ENCODE peak calls at places on chromosome 11, in four cellular contexts. K is MM.1S, G is endodermal cell, D is K562. O is an unnamed sample.

GRCh38 chr11:10497371-10498021 is 42.4 kb downstream of the AMPD3 start:
- DNase-seq in K (no peak), G (peak; percentile 25), D (no peak), O (no peak)

GRCh38 chr11:102012946-102013345 is 34.3 kb upstream of the CFAP300 start:
- DNase-seq in K (no peak), G (no peak), D (no peak), O (no peak)

GRCh38 chr11:35605691-35606090 is 12.6 kb upstream of the FJX1 start:
- DNase-seq in K (no peak), G (no peak), D (no peak), O (no peak)

GRCh38 chr11:34309970-34310369 is 47.8 kb downstream of the ABTB2 start:
- DNase-seq in K (no peak), G (peak; percentile 59), D (no peak), O (no peak)

GRCh38 chr11:35103366-35104194 is 35.4 kb upstream of the CD44 start:
- DNase-seq in K (no peak), G (no peak), D (no peak), O (no peak)

GRCh38 chr11:118194835-118195627 is 18.6 kb upstream of the SCN2B start:
- DNase-seq in K (no peak), G (peak; percentile 76), D (no peak), O (no peak)

GRCh38 chr11:123366924-123367323 is 63.1 kb upstream of the GRAMD1B start:
- DNase-seq in K (no peak), G (no peak), D (no peak), O (no peak)

GRCh38 chr11:3341298-3341697 is 37.6 kb downstream of the ZNF195 start:
- DNase-seq in K (peak; percentile 66), G (peak; percentile 94), D (peak; percentile 35), O (peak; percentile 93)

GRCh38 chr11:70646272-70647049 is 248.1 kb downstream of the CTTN start:
- DNase-seq in K (no peak), G (no peak), D (no peak), O (no peak)

GRCh38 chr11:12091957-12092558 is 18.3 kb upstream of the MICAL2 start:
- DNase-seq in K (no peak), G (no peak), D (no peak), O (no peak)

GRCh38 chr11:75576445-75577049 is 14.5 kb downstream of the SERPINH1 start:
- DNase-seq in K (no peak), G (peak; percentile 81), D (no peak), O (peak; percentile 84)

GRCh38 chr11:27700351-27701261 is at the start of gene BDNF:
- DNase-seq in K (peak; percentile 33), G (peak; percentile 79), D (no peak), O (peak; percentile 57)

GRCh38 chr11:129317564-129317963 is 58.1 kb upstream of the BARX2 start:
- DNase-seq in K (no peak), G (no peak), D (no peak), O (no peak)

GRCh38 chr11:108895579-108896480 is 231.0 kb downstream of the DDX10 start:
- DNase-seq in K (no peak), G (no peak), D (no peak), O (peak; percentile 78)

GRCh38 chr11:114379394-114380069 is 20.8 kb downstream of the C11orf71 start:
- DNase-seq in K (no peak), G (no peak), D (no peak), O (no peak)

GRCh38 chr11:2305862-2306823 is 4.3 kb downstream of the TSPAN32 start:
- DNase-seq in K (no peak), G (peak; percentile 42), D (no peak), O (no peak)

GRCh38 chr11:66329165-66329673 is 7.0 kb downstream of the RIN1 start:
- DNase-seq in K (no peak), G (no peak), D (no peak), O (no peak)

GRCh38 chr11:86091566-86091965 is 22.7 kb upstream of the PICALM start:
- DNase-seq in K (no peak), G (no peak), D (no peak), O (no peak)

GRCh38 chr11:14150878-14151277 is 188.4 kb downstream of the SPON1 start:
- DNase-seq in K (no peak), G (no peak), D (no peak), O (no peak)

GRCh38 chr11:41382927-41383326 is 76.5 kb downstream of the LRRC4C start:
- DNase-seq in K (no peak), G (no peak), D (no peak), O (no peak)

GRCh38 chr11:23112987-23113886 is 253.0 kb upstream of the CCDC179 start:
- DNase-seq in K (peak; percentile 59), G (peak; percentile 75), D (no peak), O (peak; percentile 74)

GRCh38 chr11:70550456-70551195 is 152.3 kb downstream of the CTTN start:
- DNase-seq in K (no peak), G (no peak), D (no peak), O (peak; percentile 24)

GRCh38 chr11:75597636-75598035 is 35.6 kb downstream of the SERPINH1 start:
- DNase-seq in K (peak; percentile 18), G (peak; percentile 86), D (peak; percentile 43), O (peak; percentile 77)

GRCh38 chr11:102555091-102555490 is 24.5 kb upstream of the MMP7 start:
- DNase-seq in K (no peak), G (no peak), D (no peak), O (no peak)

GRCh38 chr11:15106201-15106965 is 8.3 kb upstream of the INSC start:
- DNase-seq in K (no peak), G (no peak), D (no peak), O (peak; percentile 14)

GRCh38 chr11:83852775-83853442 is 566.7 kb upstream of the CCDC90B start:
- DNase-seq in K (no peak), G (no peak), D (no peak), O (no peak)

GRCh38 chr11:59219836-59220235 is 7.1 kb upstream of the MPEG1 start:
- DNase-seq in K (no peak), G (no peak), D (no peak), O (no peak)
- H3K4me1 ChIP-seq in K (peaks cover 13% of the 10 kb centered on the region), G (no peaks in the 10 kb centered on the region), D (no peaks in the 10 kb centered on the region), O (peaks cover 62% of the 10 kb centered on the region)

GRCh38 chr11:124839051-124839971 is 25.9 kb upstream of the ROBO3 start:
- DNase-seq in K (no peak), G (peak; percentile 72), D (peak; percentile 20), O (no peak)
- H3K4me3 ChIP-seq in K (peak overlapping the region; percentile 22), G (peak overlapping the region; percentile 61), D (no peak overlapping the region), O (no peak overlapping the region)

DNA sequence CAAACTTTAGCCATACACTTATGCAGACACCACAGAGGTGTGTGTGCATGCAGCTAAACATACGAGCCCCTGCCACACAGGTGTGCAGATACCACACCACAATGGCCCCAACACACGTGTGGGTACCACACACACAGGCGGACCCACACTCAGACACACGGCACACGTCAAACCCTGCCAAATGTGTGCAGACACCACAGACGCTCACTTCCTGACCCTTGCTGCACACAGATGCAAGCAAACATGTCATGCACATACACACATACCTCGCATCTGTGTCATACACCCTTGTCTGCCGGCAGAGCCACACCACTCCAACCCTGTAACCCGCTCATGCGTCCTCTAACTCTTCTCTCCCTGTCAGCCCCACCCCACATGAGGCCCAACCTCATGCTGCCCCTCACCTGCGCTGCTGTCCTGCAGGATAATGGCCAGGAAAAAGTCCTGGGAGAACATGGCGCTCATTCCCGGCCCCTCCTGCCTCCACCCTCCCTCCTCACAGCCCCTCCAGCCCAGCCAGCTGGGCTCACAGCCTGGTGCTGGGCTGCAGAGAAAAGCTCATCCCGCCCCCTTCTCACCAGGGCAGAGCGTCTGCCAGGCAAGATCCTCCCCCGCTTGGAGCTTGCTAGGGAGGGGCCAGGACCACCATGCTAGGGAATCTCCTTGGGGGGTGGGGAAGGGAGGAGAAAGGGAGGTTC is 14.2 kb downstream of the SMPD1 start:
- DNase-seq in K (no peak), G (no peak), D (no peak), O (no peak)
- H3K9ac ChIP-seq in K (no peak overlapping the region), G (no peak overlapping the region), D (no peak overlapping the region), O (no peak overlapping the region)

DNA sequence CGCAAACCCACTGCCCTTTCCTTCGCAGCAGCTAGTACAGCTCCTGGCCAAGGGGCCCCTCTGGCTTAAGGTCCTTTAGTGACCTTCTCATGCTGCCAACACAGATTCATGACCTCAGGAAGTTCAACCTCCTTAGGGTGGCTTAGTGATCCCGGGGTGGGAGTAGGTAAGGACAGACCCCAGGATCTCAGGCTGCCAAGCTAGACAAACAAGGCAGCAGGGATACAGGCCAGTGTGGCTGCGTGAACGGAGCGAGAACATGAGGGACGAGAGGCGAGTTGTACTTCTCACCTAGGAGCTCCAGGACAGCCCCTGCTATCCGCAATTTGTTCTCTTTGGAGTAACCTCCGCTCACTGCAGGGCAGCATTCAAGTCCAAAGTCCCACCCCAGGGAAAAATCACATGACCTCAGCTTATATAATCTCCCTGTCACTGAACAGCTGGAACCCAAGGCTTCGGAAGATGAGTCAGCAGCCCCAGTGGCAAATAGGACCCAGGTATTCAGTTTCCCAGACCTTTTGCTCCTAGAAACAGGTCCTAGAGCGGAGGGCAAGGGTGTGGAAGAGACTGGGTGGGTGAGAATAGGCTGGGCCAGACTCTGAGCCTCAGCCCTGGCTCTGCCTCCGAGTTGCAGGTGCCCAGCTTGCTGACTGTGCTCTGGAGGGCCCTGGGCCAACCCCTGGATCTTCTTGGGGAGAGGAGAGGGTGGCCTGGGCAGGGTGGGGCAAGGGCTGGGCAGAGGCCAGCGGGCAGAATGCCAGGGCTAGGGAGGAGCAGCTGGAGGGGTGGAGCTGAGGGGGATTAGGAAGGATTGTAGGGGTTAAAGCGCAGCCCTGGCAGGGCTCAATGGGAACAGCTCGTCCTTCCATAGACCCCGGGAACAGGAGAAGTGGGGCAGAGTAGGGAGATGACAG is 13.1 kb downstream of the USP2 start:
- DNase-seq in K (no peak), G (peak; percentile 49), D (peak; percentile 61), O (peak; percentile 58)
- H3K4me1 ChIP-seq in K (peaks cover 10% of the 10 kb centered on the region), G (peaks cover 18% of the 10 kb centered on the region), D (peaks cover 61% of the 10 kb centered on the region), O (peaks cover 84% of the 10 kb centered on the region)

DNA sequence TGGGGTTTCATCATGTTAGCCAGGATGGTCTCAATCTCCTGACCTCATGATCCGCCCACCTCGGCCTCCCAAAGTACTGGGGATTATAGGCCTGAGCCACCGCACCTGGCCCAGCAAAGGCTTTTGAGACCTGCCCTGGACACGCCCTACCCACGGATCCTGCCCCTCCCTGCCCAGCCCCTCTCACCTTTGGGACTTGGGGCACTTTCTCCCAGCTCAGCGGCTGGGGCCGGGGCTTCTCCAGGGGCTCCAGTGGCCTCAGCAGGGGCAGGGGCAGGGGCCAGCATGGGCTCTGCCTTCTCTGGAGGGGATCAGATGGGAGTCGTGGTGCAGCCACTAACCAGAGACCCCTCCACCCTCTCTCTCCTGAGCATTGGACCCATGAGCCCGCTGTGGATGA is 2.2 kb downstream of the MYBPC3 start:
- DNase-seq in K (no peak), G (no peak), D (no peak), O (no peak)
- H3K4me3 ChIP-seq in K (no peak overlapping the region), G (no peak overlapping the region), D (no peak overlapping the region), O (no peak overlapping the region)

GRCh38 chr11:19673924-19674390 is 38.7 kb upstream of the NAV2 start:
- DNase-seq in K (no peak), G (peak; percentile 71), D (no peak), O (no peak)

GRCh38 chr11:19666951-19667350 is 45.7 kb upstream of the NAV2 start:
- DNase-seq in K (no peak), G (no peak), D (no peak), O (no peak)

GRCh38 chr11:19672591-19673206 is 39.9 kb upstream of the NAV2 start:
- DNase-seq in K (no peak), G (no peak), D (no peak), O (no peak)

GRCh38 chr11:19669511-19669910 is 43.1 kb upstream of the NAV2 start:
- DNase-seq in K (no peak), G (no peak), D (no peak), O (no peak)

GRCh38 chr11:19670030-19670761 is 42.4 kb upstream of the NAV2 start:
- DNase-seq in K (no peak), G (peak; percentile 95), D (no peak), O (no peak)
- H3K9ac ChIP-seq in K (no peak overlapping the region), G (no peak overlapping the region), D (no peak overlapping the region), O (no peak overlapping the region)

O was measured in Karpas-422.